ENCODE peak calls at places on chromosomes 3 and 15, in eight cellular contexts. One of them, this sample, is unnamed.

GRCh38 chr15:84749111-84749991 is 959 bp downstream of the ZNF592 start:
- DNase-seq in cardiac muscle cell: peak; percentile 51
- DNase-seq in SJSA1: peak; percentile 49
- DNase-seq in astrocyte of the spinal cord: no peak
- DNase-seq in GDM1: no peak
- DNase-seq in activated B cell treated with CpG ODN at 0.5 μM for 24 hours: peak; percentile 17
- DNase-seq in mesothelial cell of epicardium: no peak
- DNase-seq in Caki2: peak; percentile 49
- DNase-seq in this sample: no peak

GRCh38 chr15:101612676-101613075 is 39.5 kb downstream of the TM2D3 start:
- DNase-seq in cardiac muscle cell: no peak
- DNase-seq in SJSA1: no peak
- DNase-seq in astrocyte of the spinal cord: no peak
- DNase-seq in GDM1: no peak
- DNase-seq in activated B cell treated with CpG ODN at 0.5 μM for 24 hours: no peak
- DNase-seq in mesothelial cell of epicardium: no peak
- DNase-seq in Caki2: no peak
- DNase-seq in this sample: no peak

GRCh38 chr3:149333518-149333859 is at the start of gene TM4SF18:
- DNase-seq in cardiac muscle cell: no peak
- DNase-seq in SJSA1: no peak
- DNase-seq in astrocyte of the spinal cord: no peak
- DNase-seq in GDM1: no peak
- DNase-seq in activated B cell treated with CpG ODN at 0.5 μM for 24 hours: no peak
- DNase-seq in mesothelial cell of epicardium: no peak
- DNase-seq in Caki2: no peak
- DNase-seq in this sample: no peak

GRCh38 chr3:129313983-129314756 is 35.5 kb downstream of the HMCES start:
- DNase-seq in cardiac muscle cell: no peak
- DNase-seq in SJSA1: no peak
- DNase-seq in astrocyte of the spinal cord: peak; percentile 25
- DNase-seq in GDM1: no peak
- DNase-seq in activated B cell treated with CpG ODN at 0.5 μM for 24 hours: no peak
- DNase-seq in mesothelial cell of epicardium: no peak
- DNase-seq in Caki2: peak; percentile 6
- DNase-seq in this sample: no peak

GRCh38 chr15:60396964-60397771 is 618 bp downstream of the ANXA2 start:
- DNase-seq in cardiac muscle cell: peak; percentile 83
- DNase-seq in SJSA1: peak; percentile 86
- DNase-seq in astrocyte of the spinal cord: peak; percentile 79
- DNase-seq in GDM1: no peak
- DNase-seq in activated B cell treated with CpG ODN at 0.5 μM for 24 hours: peak; percentile 48
- DNase-seq in mesothelial cell of epicardium: peak; percentile 71
- DNase-seq in Caki2: peak; percentile 84
- DNase-seq in this sample: no peak

GRCh38 chr15:83285979-83286553 is 1.6 kb upstream of the BNC1 start:
- DNase-seq in cardiac muscle cell: no peak
- DNase-seq in SJSA1: peak; percentile 84
- DNase-seq in astrocyte of the spinal cord: peak; percentile 73
- DNase-seq in GDM1: no peak
- DNase-seq in activated B cell treated with CpG ODN at 0.5 μM for 24 hours: no peak
- DNase-seq in mesothelial cell of epicardium: no peak
- DNase-seq in Caki2: peak; percentile 50
- DNase-seq in this sample: no peak

GRCh38 chr3:148158210-148158609 is 539.5 kb upstream of the AGTR1 start:
- DNase-seq in cardiac muscle cell: no peak
- DNase-seq in SJSA1: no peak
- DNase-seq in astrocyte of the spinal cord: peak; percentile 77
- DNase-seq in GDM1: no peak
- DNase-seq in activated B cell treated with CpG ODN at 0.5 μM for 24 hours: no peak
- DNase-seq in mesothelial cell of epicardium: no peak
- DNase-seq in Caki2: peak; percentile 6
- DNase-seq in this sample: peak; percentile 45

GRCh38 chr3:40079203-40079844 is 230.2 kb upstream of the EIF1B start:
- DNase-seq in cardiac muscle cell: no peak
- DNase-seq in SJSA1: no peak
- DNase-seq in astrocyte of the spinal cord: peak; percentile 70
- DNase-seq in GDM1: no peak
- DNase-seq in activated B cell treated with CpG ODN at 0.5 μM for 24 hours: no peak
- DNase-seq in mesothelial cell of epicardium: no peak
- DNase-seq in Caki2: no peak
- DNase-seq in this sample: no peak

GRCh38 chr15:67406257-67406861 is 114.6 kb upstream of the C15orf61 start:
- DNase-seq in cardiac muscle cell: no peak
- DNase-seq in SJSA1: no peak
- DNase-seq in astrocyte of the spinal cord: no peak
- DNase-seq in GDM1: no peak
- DNase-seq in activated B cell treated with CpG ODN at 0.5 μM for 24 hours: no peak
- DNase-seq in mesothelial cell of epicardium: no peak
- DNase-seq in Caki2: no peak
- DNase-seq in this sample: no peak

GRCh38 chr3:188673509-188674239 is 498.1 kb upstream of the TPRG1 start:
- DNase-seq in cardiac muscle cell: no peak
- DNase-seq in SJSA1: no peak
- DNase-seq in astrocyte of the spinal cord: peak; percentile 91
- DNase-seq in GDM1: no peak
- DNase-seq in activated B cell treated with CpG ODN at 0.5 μM for 24 hours: no peak
- DNase-seq in mesothelial cell of epicardium: no peak
- DNase-seq in Caki2: no peak
- DNase-seq in this sample: peak; percentile 86

GRCh38 chr3:51271172-51271571 is 113.9 kb upstream of the MANF start:
- DNase-seq in cardiac muscle cell: no peak
- DNase-seq in SJSA1: no peak
- DNase-seq in astrocyte of the spinal cord: no peak
- DNase-seq in GDM1: no peak
- DNase-seq in activated B cell treated with CpG ODN at 0.5 μM for 24 hours: no peak
- DNase-seq in mesothelial cell of epicardium: no peak
- DNase-seq in Caki2: no peak
- DNase-seq in this sample: no peak

GRCh38 chr15:75309711-75310110 is 26.2 kb upstream of the COMMD4 start:
- DNase-seq in cardiac muscle cell: no peak
- DNase-seq in SJSA1: no peak
- DNase-seq in astrocyte of the spinal cord: no peak
- DNase-seq in GDM1: no peak
- DNase-seq in activated B cell treated with CpG ODN at 0.5 μM for 24 hours: no peak
- DNase-seq in mesothelial cell of epicardium: no peak
- DNase-seq in Caki2: no peak
- DNase-seq in this sample: no peak

GRCh38 chr3:72597756-72598195 is 250.5 kb downstream of the SHQ1 start:
- DNase-seq in cardiac muscle cell: peak; percentile 41
- DNase-seq in SJSA1: no peak
- DNase-seq in astrocyte of the spinal cord: no peak
- DNase-seq in GDM1: no peak
- DNase-seq in activated B cell treated with CpG ODN at 0.5 μM for 24 hours: no peak
- DNase-seq in mesothelial cell of epicardium: no peak
- DNase-seq in Caki2: no peak
- DNase-seq in this sample: no peak

GRCh38 chr3:33315826-33316225 is 38.6 kb downstream of the FBXL2 start:
- DNase-seq in cardiac muscle cell: no peak
- DNase-seq in SJSA1: no peak
- DNase-seq in astrocyte of the spinal cord: peak; percentile 80
- DNase-seq in GDM1: no peak
- DNase-seq in activated B cell treated with CpG ODN at 0.5 μM for 24 hours: no peak
- DNase-seq in mesothelial cell of epicardium: no peak
- DNase-seq in Caki2: no peak
- DNase-seq in this sample: no peak

GRCh38 chr15:72861511-72861910 is 78.0 kb upstream of the ADPGK start:
- DNase-seq in cardiac muscle cell: no peak
- DNase-seq in SJSA1: no peak
- DNase-seq in astrocyte of the spinal cord: no peak
- DNase-seq in GDM1: no peak
- DNase-seq in activated B cell treated with CpG ODN at 0.5 μM for 24 hours: no peak
- DNase-seq in mesothelial cell of epicardium: no peak
- DNase-seq in Caki2: no peak
- DNase-seq in this sample: no peak

GRCh38 chr15:41494922-41495735 is 1.5 kb downstream of the ITPKA start:
- DNase-seq in cardiac muscle cell: peak; percentile 25
- DNase-seq in SJSA1: no peak
- DNase-seq in astrocyte of the spinal cord: no peak
- DNase-seq in GDM1: no peak
- DNase-seq in activated B cell treated with CpG ODN at 0.5 μM for 24 hours: peak; percentile 54
- DNase-seq in mesothelial cell of epicardium: no peak
- DNase-seq in Caki2: no peak
- DNase-seq in this sample: no peak

GRCh38 chr3:135091956-135092355 is 296.9 kb downstream of the EPHB1 start:
- DNase-seq in cardiac muscle cell: no peak
- DNase-seq in SJSA1: no peak
- DNase-seq in astrocyte of the spinal cord: no peak
- DNase-seq in GDM1: no peak
- DNase-seq in activated B cell treated with CpG ODN at 0.5 μM for 24 hours: no peak
- DNase-seq in mesothelial cell of epicardium: no peak
- DNase-seq in Caki2: no peak
- DNase-seq in this sample: no peak

GRCh38 chr3:94036909-94037507 is 8.6 kb upstream of the STX19 start:
- DNase-seq in cardiac muscle cell: no peak
- DNase-seq in SJSA1: no peak
- DNase-seq in astrocyte of the spinal cord: peak; percentile 26
- DNase-seq in GDM1: no peak
- DNase-seq in activated B cell treated with CpG ODN at 0.5 μM for 24 hours: no peak
- DNase-seq in mesothelial cell of epicardium: no peak
- DNase-seq in Caki2: peak; percentile 7
- DNase-seq in this sample: peak; percentile 6

GRCh38 chr3:192719964-192720363 is 7.4 kb downstream of the FGF12 start:
- DNase-seq in cardiac muscle cell: no peak
- DNase-seq in SJSA1: no peak
- DNase-seq in astrocyte of the spinal cord: no peak
- DNase-seq in GDM1: no peak
- DNase-seq in activated B cell treated with CpG ODN at 0.5 μM for 24 hours: no peak
- DNase-seq in mesothelial cell of epicardium: no peak
- DNase-seq in Caki2: no peak
- DNase-seq in this sample: no peak

GRCh38 chr3:99712291-99712954 is 74.0 kb downstream of the COL8A1 start:
- DNase-seq in cardiac muscle cell: no peak
- DNase-seq in SJSA1: no peak
- DNase-seq in astrocyte of the spinal cord: no peak
- DNase-seq in GDM1: no peak
- DNase-seq in activated B cell treated with CpG ODN at 0.5 μM for 24 hours: no peak
- DNase-seq in mesothelial cell of epicardium: no peak
- DNase-seq in Caki2: no peak
- DNase-seq in this sample: no peak

GRCh38 chr3:52380023-52380422 is 63.9 kb downstream of the DNAH1 start:
- DNase-seq in cardiac muscle cell: no peak
- DNase-seq in SJSA1: no peak
- DNase-seq in astrocyte of the spinal cord: no peak
- DNase-seq in GDM1: no peak
- DNase-seq in activated B cell treated with CpG ODN at 0.5 μM for 24 hours: no peak
- DNase-seq in mesothelial cell of epicardium: no peak
- DNase-seq in Caki2: no peak
- DNase-seq in this sample: no peak

GRCh38 chr3:107117922-107118576 is 259.2 kb upstream of the CCDC54 start:
- DNase-seq in cardiac muscle cell: peak; percentile 70
- DNase-seq in SJSA1: peak; percentile 46
- DNase-seq in astrocyte of the spinal cord: peak; percentile 87
- DNase-seq in GDM1: no peak
- DNase-seq in activated B cell treated with CpG ODN at 0.5 μM for 24 hours: no peak
- DNase-seq in mesothelial cell of epicardium: no peak
- DNase-seq in Caki2: peak; percentile 8
- DNase-seq in this sample: no peak

GRCh38 chr15:62769604-62770003 is 272.9 kb upstream of the TPM1 start:
- DNase-seq in cardiac muscle cell: no peak
- DNase-seq in SJSA1: no peak
- DNase-seq in astrocyte of the spinal cord: peak; percentile 85
- DNase-seq in GDM1: no peak
- DNase-seq in activated B cell treated with CpG ODN at 0.5 μM for 24 hours: no peak
- DNase-seq in mesothelial cell of epicardium: no peak
- DNase-seq in Caki2: no peak
- DNase-seq in this sample: peak; percentile 58

GRCh38 chr15:41207687-41208448 is 22.7 kb downstream of the EXD1 start:
- DNase-seq in cardiac muscle cell: no peak
- DNase-seq in SJSA1: peak; percentile 63
- DNase-seq in astrocyte of the spinal cord: peak; percentile 11
- DNase-seq in GDM1: no peak
- DNase-seq in activated B cell treated with CpG ODN at 0.5 μM for 24 hours: no peak
- DNase-seq in mesothelial cell of epicardium: no peak
- DNase-seq in Caki2: peak; percentile 26
- DNase-seq in this sample: peak; percentile 59

GRCh38 chr15:75921732-75922703 is 18.3 kb downstream of the FBXO22 start:
- DNase-seq in cardiac muscle cell: peak; percentile 62
- DNase-seq in SJSA1: no peak
- DNase-seq in astrocyte of the spinal cord: peak; percentile 50
- DNase-seq in GDM1: peak; percentile 35
- DNase-seq in activated B cell treated with CpG ODN at 0.5 μM for 24 hours: no peak
- DNase-seq in mesothelial cell of epicardium: no peak
- DNase-seq in Caki2: peak; percentile 64
- DNase-seq in this sample: peak; percentile 26

GRCh38 chr3:13822042-13822441 is 57.8 kb downstream of the WNT7A start:
- DNase-seq in cardiac muscle cell: no peak
- DNase-seq in SJSA1: no peak
- DNase-seq in astrocyte of the spinal cord: no peak
- DNase-seq in GDM1: no peak
- DNase-seq in activated B cell treated with CpG ODN at 0.5 μM for 24 hours: no peak
- DNase-seq in mesothelial cell of epicardium: no peak
- DNase-seq in Caki2: no peak
- DNase-seq in this sample: peak; percentile 74

GRCh38 chr3:53142986-53143385 is 12.8 kb upstream of the RFT1 start:
- DNase-seq in cardiac muscle cell: no peak
- DNase-seq in SJSA1: no peak
- DNase-seq in astrocyte of the spinal cord: no peak
- DNase-seq in GDM1: peak; percentile 44
- DNase-seq in activated B cell treated with CpG ODN at 0.5 μM for 24 hours: no peak
- DNase-seq in mesothelial cell of epicardium: no peak
- DNase-seq in Caki2: no peak
- DNase-seq in this sample: no peak

GRCh38 chr15:91611924-91612323 is 241.6 kb upstream of the SLCO3A1 start:
- DNase-seq in cardiac muscle cell: no peak
- DNase-seq in SJSA1: no peak
- DNase-seq in astrocyte of the spinal cord: no peak
- DNase-seq in GDM1: no peak
- DNase-seq in activated B cell treated with CpG ODN at 0.5 μM for 24 hours: no peak
- DNase-seq in mesothelial cell of epicardium: no peak
- DNase-seq in Caki2: no peak
- DNase-seq in this sample: no peak

GRCh38 chr15:63444607-63445006 is 59.8 kb upstream of the USP3 start:
- DNase-seq in cardiac muscle cell: no peak
- DNase-seq in SJSA1: no peak
- DNase-seq in astrocyte of the spinal cord: no peak
- DNase-seq in GDM1: no peak
- DNase-seq in activated B cell treated with CpG ODN at 0.5 μM for 24 hours: no peak
- DNase-seq in mesothelial cell of epicardium: no peak
- DNase-seq in Caki2: no peak
- DNase-seq in this sample: no peak

GRCh38 chr3:150348500-150348899 is 59.6 kb upstream of the TSC22D2 start:
- DNase-seq in cardiac muscle cell: peak; percentile 22
- DNase-seq in SJSA1: no peak
- DNase-seq in astrocyte of the spinal cord: peak; percentile 84
- DNase-seq in GDM1: no peak
- DNase-seq in activated B cell treated with CpG ODN at 0.5 μM for 24 hours: no peak
- DNase-seq in mesothelial cell of epicardium: no peak
- DNase-seq in Caki2: peak; percentile 83
- DNase-seq in this sample: peak; percentile 94

GRCh38 chr15:39874890-39875549 is 45.0 kb downstream of the GPR176 start:
- DNase-seq in cardiac muscle cell: peak; percentile 40
- DNase-seq in SJSA1: no peak
- DNase-seq in astrocyte of the spinal cord: peak; percentile 43
- DNase-seq in GDM1: no peak
- DNase-seq in activated B cell treated with CpG ODN at 0.5 μM for 24 hours: no peak
- DNase-seq in mesothelial cell of epicardium: no peak
- DNase-seq in Caki2: peak; percentile 19
- DNase-seq in this sample: no peak

This sample was measured in epithelial cell of prostate.